ENCODE peak calls at places on chromosomes 5 and 9, in five cellular contexts. R is activated CD4-positive, alpha-beta T cell treated with anti-CD3 and anti-CD28 coated beads, Interleukin-2, amount 50 U/mL, for 1 hour; A is tibial nerve; J is NCI-H510A; I is NT2/D1. N is an unnamed sample.

GRCh38 chr5:84091400-84091799 is 293.3 kb downstream of the EDIL3 start:
- DNase-seq in R (no peak), A (no peak), J (no peak), I (no peak), N (no peak)

GRCh38 chr9:129235931-129236331 is 57.9 kb upstream of the IER5L start:
- DNase-seq in R (peak), A (no peak), J (peak), I (no peak), N (no peak)

GRCh38 chr9:7988644-7989280 is 189.2 kb upstream of the DMAC1 start:
- DNase-seq in R (no peak), A (no peak), J (no peak), I (no peak), N (no peak)

GRCh38 chr9:126440938-126441337 is 114.3 kb downstream of the MVB12B start:
- DNase-seq in R (no peak), A (no peak), J (no peak), I (peak), N (no peak)

GRCh38 chr9:92661127-92661526 is 8.8 kb downstream of the IPPK start:
- DNase-seq in R (no peak), A (no peak), J (no peak), I (no peak), N (no peak)

GRCh38 chr9:83041771-83042170 is 21.2 kb downstream of the RASEF start:
- DNase-seq in R (no peak), A (no peak), J (no peak), I (no peak), N (no peak)

GRCh38 chr5:107501965-107502691 is 168.6 kb downstream of the EFNA5 start:
- DNase-seq in R (no peak), A (no peak), J (no peak), I (no peak), N (no peak)

GRCh38 chr5:157857821-157858526 is 971 bp downstream of the CLINT1 start:
- DNase-seq in R (no peak), A (no peak), J (no peak), I (no peak), N (no peak)

GRCh38 chr5:73606206-73606753 is 19.7 kb upstream of the ARHGEF28 start:
- DNase-seq in R (no peak), A (no peak), J (no peak), I (no peak), N (no peak)

GRCh38 chr5:98767563-98767962 is 5.9 kb upstream of the RGMB start:
- DNase-seq in R (no peak), A (no peak), J (no peak), I (no peak), N (no peak)

GRCh38 chr5:147685991-147686390 is 96.5 kb downstream of the JAKMIP2 start:
- DNase-seq in R (no peak), A (no peak), J (no peak), I (no peak), N (no peak)

GRCh38 chr5:65907138-65907537 is 19.2 kb upstream of the ERBIN start:
- DNase-seq in R (no peak), A (no peak), J (no peak), I (no peak), N (no peak)

GRCh38 chr9:131334568-131335105 is 45.1 kb downstream of the PLPP7 start:
- DNase-seq in R (no peak), A (no peak), J (no peak), I (no peak), N (peak)

GRCh38 chr5:31664566-31664965 is 25.6 kb downstream of the PDZD2 start:
- DNase-seq in R (no peak), A (no peak), J (no peak), I (peak), N (no peak)